ENCODE peak calls at places on chromosomes 13 and 19, in five cellular contexts. Z is WTC11, Q is activated B cell treated with CpG ODN at 0.5 μM for 24 hours, E is BE2C, F is fibroblast of the aortic adventitia. S is an unnamed sample.

GRCh38 chr13:40402931-40403412 is 263.5 kb downstream of the FOXO1 start:
- DNase-seq in Z (no peak), Q (no peak), E (no peak), F (peak), S (no peak)

GRCh38 chr19:48810151-48810550 is 678 bp downstream of the BCAT2 start:
- DNase-seq in Z (no peak), Q (no peak), E (no peak), F (no peak), S (peak)

GRCh38 chr13:39379118-39379517 is 223.9 kb downstream of the LHFPL6 start:
- DNase-seq in Z (no peak), Q (no peak), E (no peak), F (no peak), S (peak)

GRCh38 chr19:18929311-18929710 is 9.8 kb downstream of the DDX49 start:
- DNase-seq in Z (no peak), Q (no peak), E (no peak), F (no peak), S (no peak)

GRCh38 chr19:29940971-29941585 is 961 bp upstream of the URI1 start:
- DNase-seq in Z (no peak), Q (no peak), E (no peak), F (no peak), S (no peak)

GRCh38 chr13:80399340-80400163 is 58.6 kb upstream of the SPRY2 start:
- DNase-seq in Z (no peak), Q (peak), E (no peak), F (no peak), S (no peak)

GRCh38 chr19:29121684-29122083 is 91.3 kb downstream of the UQCRFS1 start:
- DNase-seq in Z (peak), Q (no peak), E (no peak), F (peak), S (no peak)

GRCh38 chr13:29969286-29969685 is 118.9 kb upstream of the UBL3 start:
- DNase-seq in Z (no peak), Q (no peak), E (no peak), F (peak), S (no peak)

GRCh38 chr19:34432797-34433196 is 4.6 kb downstream of the UBA2 start:
- DNase-seq in Z (no peak), Q (no peak), E (no peak), F (peak), S (no peak)

GRCh38 chr13:90979059-90979458 is 368.4 kb upstream of the MIR17HG start:
- DNase-seq in Z (no peak), Q (no peak), E (no peak), F (no peak), S (no peak)

GRCh38 chr13:96730676-96731075 is 263.6 kb downstream of the OXGR1 start:
- DNase-seq in Z (no peak), Q (no peak), E (no peak), F (no peak), S (no peak)

GRCh38 chr13:42014119-42014518 is 34.3 kb upstream of the DGKH start:
- DNase-seq in Z (no peak), Q (no peak), E (no peak), F (no peak), S (no peak)

GRCh38 chr13:97386832-97387486 is 47.0 kb upstream of the RAP2A start:
- DNase-seq in Z (no peak), Q (no peak), E (no peak), F (no peak), S (no peak)

GRCh38 chr13:100535401-100536135 is 53.0 kb downstream of the GGACT start:
- DNase-seq in Z (no peak), Q (no peak), E (no peak), F (peak), S (no peak)

GRCh38 chr13:30864352-30865130 is 41.5 kb upstream of the MEDAG start:
- DNase-seq in Z (no peak), Q (no peak), E (no peak), F (peak), S (no peak)

GRCh38 chr13:47413112-47413511 is 516.3 kb upstream of the HTR2A start:
- DNase-seq in Z (no peak), Q (no peak), E (no peak), F (peak), S (no peak)

GRCh38 chr13:46184277-46184699 is 2.3 kb upstream of the LCP1 start:
- DNase-seq in Z (peak), Q (peak), E (peak), F (no peak), S (peak)

GRCh38 chr13:28117689-28118377 is 17.5 kb upstream of the FLT3 start:
- DNase-seq in Z (no peak), Q (no peak), E (no peak), F (peak), S (no peak)

GRCh38 chr19:1848399-1849131 is at the start of gene REXO1:
- DNase-seq in Z (peak), Q (peak), E (peak), F (peak), S (peak)

GRCh38 chr19:1846517-1847205 is 1.6 kb downstream of the REXO1 start:
- DNase-seq in Z (no peak), Q (no peak), E (no peak), F (no peak), S (no peak)

GRCh38 chr19:1847348-1847683 is 967 bp downstream of the REXO1 start:
- DNase-seq in Z (no peak), Q (no peak), E (no peak), F (no peak), S (no peak)

GRCh38 chr19:1849132-1849474 is 820 bp upstream of the REXO1 start:
- DNase-seq in Z (no peak), Q (no peak), E (no peak), F (no peak), S (no peak)

DNA sequence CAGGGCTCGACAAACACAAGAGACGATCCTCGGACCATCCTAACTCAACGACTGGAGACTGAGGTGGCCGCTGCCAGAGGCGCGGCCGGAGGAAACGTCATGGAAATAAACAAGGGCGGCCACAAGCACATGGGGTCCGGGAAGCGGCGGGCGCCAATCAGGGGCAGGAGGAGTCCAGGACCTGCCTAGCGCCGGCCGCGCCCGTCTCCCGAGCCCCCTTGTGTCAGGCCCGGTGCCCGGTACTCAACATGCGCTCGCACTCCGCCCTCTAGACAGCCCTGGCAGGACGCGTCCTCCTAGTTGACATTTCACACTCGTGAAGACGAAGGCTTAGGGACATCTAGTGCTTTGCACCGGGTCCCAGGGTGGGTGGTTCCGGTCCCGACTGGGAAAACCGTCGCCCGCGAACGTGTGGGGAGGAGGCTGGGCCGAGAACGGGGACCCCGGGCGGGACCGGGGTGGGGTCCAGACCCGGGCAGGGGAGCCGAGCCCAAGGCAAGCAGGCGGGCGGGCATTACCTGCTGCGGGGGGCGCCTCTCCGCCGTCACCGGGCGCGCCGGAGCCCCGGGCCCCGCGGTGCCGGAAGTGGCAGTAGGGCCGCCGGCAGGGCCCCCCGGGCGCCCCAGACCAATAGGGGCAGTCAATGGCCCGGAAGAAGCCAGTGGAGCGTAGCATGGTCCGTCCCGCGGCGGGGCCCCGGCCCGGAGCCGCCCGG is 442 bp downstream of the REXO1 start:
- DNase-seq in Z (no peak), Q (no peak), E (peak), F (peak), S (no peak)
- TF ChIP-seq CTCF in Z (no peak), Q (no peak), E (no peak), F (no peak), S (no peak)

DNA sequence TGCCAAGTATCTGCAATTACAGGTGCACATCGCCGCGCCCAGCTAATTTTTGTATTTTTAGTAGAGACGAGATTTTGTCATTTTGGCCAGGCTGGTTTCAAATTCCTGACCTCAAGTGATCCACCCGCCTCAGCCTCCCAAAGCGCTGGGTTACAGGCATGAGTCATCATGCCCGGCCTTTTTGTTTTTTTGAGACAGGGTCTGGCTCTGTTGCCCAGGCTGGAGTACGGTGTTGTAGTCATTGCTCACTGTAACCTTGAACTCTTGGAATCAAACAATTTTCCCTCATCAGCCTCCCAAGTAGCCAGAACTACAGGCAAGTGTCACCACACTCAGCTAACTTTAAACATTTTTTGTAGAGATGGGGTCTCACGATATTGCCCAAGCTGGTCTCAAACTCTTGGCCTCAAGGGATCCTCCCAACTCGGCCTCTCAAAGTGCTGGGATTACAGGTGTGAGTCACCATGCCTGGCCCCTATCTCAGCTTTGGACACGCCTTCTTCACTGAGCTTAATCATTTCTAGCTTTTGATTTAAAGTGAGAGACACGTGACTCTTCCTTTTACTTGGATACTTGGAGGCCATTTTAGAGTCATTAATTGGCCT is 4.0 kb upstream of the IRGC start:
- DNase-seq in Z (no peak), Q (no peak), E (no peak), F (no peak), S (no peak)
- TF ChIP-seq CTCF in Z (no peak), Q (no peak), E (no peak), F (no peak), S (no peak)

DNA sequence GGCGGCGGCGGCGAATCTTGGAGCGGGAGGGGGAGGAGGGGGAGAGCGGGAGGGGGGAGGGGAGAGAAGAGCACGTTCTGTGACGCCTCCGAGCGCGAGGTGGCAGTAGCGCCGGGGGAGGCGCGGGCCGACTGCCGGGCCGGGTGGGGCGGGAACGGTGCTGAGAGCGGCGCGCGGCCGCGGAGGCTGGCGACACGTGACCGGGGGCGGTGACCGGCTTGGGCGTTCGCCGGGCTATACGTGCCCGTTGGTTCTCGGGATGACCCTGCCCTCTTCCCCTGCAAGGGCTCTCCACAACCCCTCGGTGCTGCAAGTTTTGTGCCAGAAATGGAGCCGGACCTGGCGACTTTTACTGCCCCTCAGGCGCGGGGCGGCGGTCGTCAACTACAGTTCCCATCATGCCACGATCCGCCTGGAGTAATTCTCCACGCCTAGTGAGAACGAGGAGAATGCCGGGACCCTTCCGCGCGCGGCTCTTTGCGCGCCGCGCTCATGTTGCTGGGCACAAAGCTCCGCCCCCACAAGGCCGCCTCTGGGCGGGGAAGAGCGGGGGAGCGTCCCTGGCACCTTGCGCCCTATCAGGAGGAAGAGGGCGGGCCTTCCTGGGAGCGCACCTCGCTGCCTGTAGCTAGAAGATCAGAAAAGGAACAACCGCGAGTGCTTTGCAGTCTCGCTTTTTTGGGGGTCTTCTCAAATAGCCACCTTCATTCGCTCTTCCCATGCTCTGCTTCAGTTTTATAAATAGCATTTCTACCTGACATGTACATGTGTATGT is at the start of gene KPNA3:
- DNase-seq in Z (peak), Q (peak), E (peak), F (peak), S (peak)
- TF ChIP-seq CTCF in Z (no peak), Q (no peak), E (no peak), F (no peak), S (peak)

GRCh38 chr13:24407844-24408243 is 98.5 kb downstream of the C1QTNF9 start:
- DNase-seq in Z (no peak), Q (no peak), E (no peak), F (no peak), S (no peak)
- TF ChIP-seq CTCF in Z (no peak), Q (no peak), E (peak), F (no peak), S (no peak)

GRCh38 chr13:61413572-61413971 is 2.1 kb downstream of the PCDH20 start:
- DNase-seq in Z (peak), Q (no peak), E (no peak), F (no peak), S (no peak)
- TF ChIP-seq CTCF in Z (no peak), Q (no peak), E (no peak), F (no peak), S (no peak)

DNA sequence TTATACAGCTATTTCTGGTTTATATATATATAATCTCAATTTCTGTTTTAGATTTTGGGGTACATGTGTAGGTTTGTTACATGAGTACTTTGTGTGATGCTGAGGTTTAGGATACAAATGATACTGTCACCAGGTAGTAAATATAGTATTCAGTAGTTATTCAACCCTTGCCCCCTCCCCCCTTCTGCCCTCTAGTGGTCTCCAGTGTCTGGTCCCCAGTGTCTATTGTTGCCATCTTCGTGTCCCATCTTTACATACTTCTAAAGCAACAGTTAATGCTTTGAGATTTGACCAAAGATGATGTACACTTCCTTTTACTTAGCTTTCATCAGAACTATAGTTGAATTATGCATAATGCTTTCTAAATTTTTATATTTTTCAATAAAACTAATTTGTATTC is 1623.4 kb upstream of the PRR20A start:
- DNase-seq in Z (peak), Q (no peak), E (peak), F (no peak), S (no peak)
- TF ChIP-seq CTCF in Z (peak), Q (no peak), E (peak), F (no peak), S (no peak)

DNA sequence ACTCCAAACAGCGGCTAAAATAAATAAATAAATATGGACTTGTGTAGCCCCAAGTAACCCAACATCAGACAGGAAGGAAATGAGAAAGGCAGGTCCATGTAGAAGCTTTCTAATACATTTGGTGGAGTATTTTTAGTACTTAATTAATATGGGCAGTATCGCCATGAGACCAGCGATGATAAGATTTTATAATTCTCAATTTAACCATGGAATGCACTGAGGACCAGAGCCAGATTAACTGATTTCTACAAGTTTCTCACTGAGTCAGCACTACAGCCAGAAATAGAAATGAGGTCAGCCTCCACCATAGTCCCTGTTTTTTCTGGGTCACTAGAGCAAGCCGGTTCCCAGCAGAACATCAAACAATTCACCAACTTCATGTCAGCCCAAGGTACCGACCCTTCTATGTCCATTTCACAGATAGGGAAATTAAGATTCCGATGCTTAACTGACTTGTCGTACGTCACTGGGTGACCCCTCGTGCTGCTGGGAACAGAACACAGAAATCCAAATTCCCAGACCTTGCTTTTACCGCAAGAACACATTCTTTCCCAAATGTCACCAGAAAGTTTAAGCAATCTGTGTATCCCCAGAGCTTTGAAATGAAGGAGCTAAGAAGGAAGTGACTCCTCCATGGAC is 90.4 kb downstream of the COL4A1 start:
- DNase-seq in Z (no peak), Q (no peak), E (no peak), F (peak), S (no peak)
- TF ChIP-seq CTCF in Z (no peak), Q (no peak), E (no peak), F (no peak), S (no peak)

DNA sequence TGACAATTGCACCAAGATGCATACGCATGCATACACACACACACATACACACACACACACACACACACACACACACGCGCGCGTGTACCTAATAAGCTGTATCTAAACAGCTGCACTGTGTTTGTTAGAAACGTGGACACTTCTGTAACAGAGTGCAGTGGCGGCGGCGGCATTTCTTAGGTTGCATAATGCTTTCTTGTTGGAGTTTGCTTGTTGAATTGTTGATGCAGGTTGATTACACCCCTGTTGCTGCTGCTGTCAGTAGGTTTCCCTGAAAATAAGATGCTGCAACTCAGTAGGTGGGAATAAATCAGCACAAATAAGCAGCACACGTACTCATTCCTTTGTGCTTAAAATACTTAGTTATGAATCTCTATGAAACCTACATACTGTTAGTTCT is 479.2 kb downstream of the LIG4 start:
- DNase-seq in Z (no peak), Q (no peak), E (no peak), F (no peak), S (no peak)
- TF ChIP-seq CTCF in Z (no peak), Q (no peak), E (no peak), F (no peak), S (no peak)

S was measured in GM13976.